ENCODE peak calls at places on chromosomes 3 and 15, in nine cellular contexts. One of them, this sample, is unnamed.

GRCh38 chr3:108513961-108514360 is 3.6 kb upstream of the MYH15 start:
- DNase-seq in NCI-H1417: no peak
- DNase-seq in Kasumi-1: no peak
- DNase-seq in nephron progenitor cell: no peak
- DNase-seq in stimulated activated CD8-positive, alpha-beta memory T cell treated with anti-CD3 and anti-CD28 coated beads, Interleukin-4, amount 100 ng/mL, for 4 hours: no peak
- DNase-seq in NCI-H1092: no peak
- DNase-seq in T-helper 1 cell: no peak
- DNase-seq in mammary epithelial cell: peak
- DNase-seq in colonic mucosa: no peak
- DNase-seq in this sample: no peak

GRCh38 chr15:39835550-39835949 is 52.9 kb upstream of the FSIP1 start:
- DNase-seq in NCI-H1417: no peak
- DNase-seq in Kasumi-1: no peak
- DNase-seq in nephron progenitor cell: no peak
- DNase-seq in stimulated activated CD8-positive, alpha-beta memory T cell treated with anti-CD3 and anti-CD28 coated beads, Interleukin-4, amount 100 ng/mL, for 4 hours: no peak
- DNase-seq in NCI-H1092: no peak
- DNase-seq in T-helper 1 cell: no peak
- DNase-seq in mammary epithelial cell: no peak
- DNase-seq in colonic mucosa: no peak
- DNase-seq in this sample: no peak

GRCh38 chr3:47802734-47803477 is at the start of gene DHX30:
- DNase-seq in NCI-H1417: peak
- DNase-seq in Kasumi-1: peak
- DNase-seq in nephron progenitor cell: peak
- DNase-seq in stimulated activated CD8-positive, alpha-beta memory T cell treated with anti-CD3 and anti-CD28 coated beads, Interleukin-4, amount 100 ng/mL, for 4 hours: peak
- DNase-seq in NCI-H1092: peak
- DNase-seq in T-helper 1 cell: peak
- DNase-seq in mammary epithelial cell: peak
- DNase-seq in colonic mucosa: peak
- DNase-seq in this sample: no peak

GRCh38 chr15:77870195-77871065 is 207.1 kb downstream of the TBC1D2B start:
- DNase-seq in NCI-H1417: peak
- DNase-seq in Kasumi-1: peak
- DNase-seq in nephron progenitor cell: peak
- DNase-seq in stimulated activated CD8-positive, alpha-beta memory T cell treated with anti-CD3 and anti-CD28 coated beads, Interleukin-4, amount 100 ng/mL, for 4 hours: no peak
- DNase-seq in NCI-H1092: peak
- DNase-seq in T-helper 1 cell: no peak
- DNase-seq in mammary epithelial cell: peak
- DNase-seq in colonic mucosa: peak
- DNase-seq in this sample: no peak

GRCh38 chr3:135214400-135214799 is 419.3 kb downstream of the EPHB1 start:
- DNase-seq in NCI-H1417: no peak
- DNase-seq in Kasumi-1: no peak
- DNase-seq in nephron progenitor cell: no peak
- DNase-seq in stimulated activated CD8-positive, alpha-beta memory T cell treated with anti-CD3 and anti-CD28 coated beads, Interleukin-4, amount 100 ng/mL, for 4 hours: no peak
- DNase-seq in NCI-H1092: no peak
- DNase-seq in T-helper 1 cell: no peak
- DNase-seq in mammary epithelial cell: no peak
- DNase-seq in colonic mucosa: no peak
- DNase-seq in this sample: no peak

GRCh38 chr3:111577113-111577512 is 18.0 kb downstream of the ZBED2 start:
- DNase-seq in NCI-H1417: no peak
- DNase-seq in Kasumi-1: no peak
- DNase-seq in nephron progenitor cell: no peak
- DNase-seq in stimulated activated CD8-positive, alpha-beta memory T cell treated with anti-CD3 and anti-CD28 coated beads, Interleukin-4, amount 100 ng/mL, for 4 hours: no peak
- DNase-seq in NCI-H1092: no peak
- DNase-seq in T-helper 1 cell: no peak
- DNase-seq in mammary epithelial cell: no peak
- DNase-seq in colonic mucosa: no peak
- DNase-seq in this sample: no peak

GRCh38 chr3:141553055-141553454 is 66.2 kb downstream of the RASA2 start:
- DNase-seq in NCI-H1417: no peak
- DNase-seq in Kasumi-1: no peak
- DNase-seq in nephron progenitor cell: no peak
- DNase-seq in stimulated activated CD8-positive, alpha-beta memory T cell treated with anti-CD3 and anti-CD28 coated beads, Interleukin-4, amount 100 ng/mL, for 4 hours: no peak
- DNase-seq in NCI-H1092: no peak
- DNase-seq in T-helper 1 cell: no peak
- DNase-seq in mammary epithelial cell: no peak
- DNase-seq in colonic mucosa: no peak
- DNase-seq in this sample: no peak

GRCh38 chr3:98567646-98568280 is 25.6 kb downstream of the CPOX start:
- DNase-seq in NCI-H1417: no peak
- DNase-seq in Kasumi-1: no peak
- DNase-seq in nephron progenitor cell: no peak
- DNase-seq in stimulated activated CD8-positive, alpha-beta memory T cell treated with anti-CD3 and anti-CD28 coated beads, Interleukin-4, amount 100 ng/mL, for 4 hours: no peak
- DNase-seq in NCI-H1092: no peak
- DNase-seq in T-helper 1 cell: no peak
- DNase-seq in mammary epithelial cell: no peak
- DNase-seq in colonic mucosa: no peak
- DNase-seq in this sample: no peak

GRCh38 chr15:101264011-101264410 is 12.2 kb upstream of the CHSY1 start:
- DNase-seq in NCI-H1417: no peak
- DNase-seq in Kasumi-1: no peak
- DNase-seq in nephron progenitor cell: no peak
- DNase-seq in stimulated activated CD8-positive, alpha-beta memory T cell treated with anti-CD3 and anti-CD28 coated beads, Interleukin-4, amount 100 ng/mL, for 4 hours: no peak
- DNase-seq in NCI-H1092: no peak
- DNase-seq in T-helper 1 cell: no peak
- DNase-seq in mammary epithelial cell: no peak
- DNase-seq in colonic mucosa: no peak
- DNase-seq in this sample: no peak